ENCODE peak calls at places on chromosomes 5 and 9, in nine cellular contexts. One of them, this sample, is unnamed.

GRCh38 chr9:26655166-26655565 is 237.4 kb downstream of the CAAP1 start:
- DNase-seq in AG04450: no peak
- DNase-seq in naive thymus-derived CD4-positive, alpha-beta T cell: no peak
- DNase-seq in A549: no peak
- DNase-seq in Caco-2: no peak
- DNase-seq in uterus: no peak
- DNase-seq in breast epithelium: no peak
- DNase-seq in mammary epithelial cell: no peak
- DNase-seq in esophagus squamous epithelium: no peak
- DNase-seq in this sample: no peak

GRCh38 chr9:115672477-115673316 is 480.9 kb upstream of the PAPPA start:
- DNase-seq in AG04450: peak; percentile 96
- DNase-seq in naive thymus-derived CD4-positive, alpha-beta T cell: no peak
- DNase-seq in A549: peak; percentile 84
- DNase-seq in Caco-2: no peak
- DNase-seq in uterus: peak; percentile 21
- DNase-seq in breast epithelium: no peak
- DNase-seq in mammary epithelial cell: peak; percentile 95
- DNase-seq in esophagus squamous epithelium: no peak
- DNase-seq in this sample: no peak

GRCh38 chr9:136997830-136998234 is 1.5 kb upstream of the CLIC3 start:
- DNase-seq in AG04450: no peak
- DNase-seq in naive thymus-derived CD4-positive, alpha-beta T cell: no peak
- DNase-seq in A549: no peak
- DNase-seq in Caco-2: no peak
- DNase-seq in uterus: no peak
- DNase-seq in breast epithelium: no peak
- DNase-seq in mammary epithelial cell: no peak
- DNase-seq in esophagus squamous epithelium: no peak
- DNase-seq in this sample: no peak

GRCh38 chr5:72841756-72842535 is 25.5 kb downstream of the TNPO1 start:
- DNase-seq in AG04450: no peak
- DNase-seq in naive thymus-derived CD4-positive, alpha-beta T cell: no peak
- DNase-seq in A549: no peak
- DNase-seq in Caco-2: no peak
- DNase-seq in uterus: no peak
- DNase-seq in breast epithelium: no peak
- DNase-seq in mammary epithelial cell: no peak
- DNase-seq in esophagus squamous epithelium: no peak
- DNase-seq in this sample: no peak

GRCh38 chr5:161442471-161442870 is 104.1 kb downstream of the GABRB2 start:
- DNase-seq in AG04450: no peak
- DNase-seq in naive thymus-derived CD4-positive, alpha-beta T cell: no peak
- DNase-seq in A549: no peak
- DNase-seq in Caco-2: no peak
- DNase-seq in uterus: no peak
- DNase-seq in breast epithelium: no peak
- DNase-seq in mammary epithelial cell: no peak
- DNase-seq in esophagus squamous epithelium: no peak
- DNase-seq in this sample: no peak

GRCh38 chr5:16726538-16726946 is 109.7 kb upstream of the RETREG1 start:
- DNase-seq in AG04450: no peak
- DNase-seq in naive thymus-derived CD4-positive, alpha-beta T cell: peak; percentile 67
- DNase-seq in A549: no peak
- DNase-seq in Caco-2: no peak
- DNase-seq in uterus: no peak
- DNase-seq in breast epithelium: no peak
- DNase-seq in mammary epithelial cell: peak; percentile 29
- DNase-seq in esophagus squamous epithelium: no peak
- DNase-seq in this sample: no peak

GRCh38 chr9:112380102-112380581 is at the start of gene HSDL2:
- DNase-seq in AG04450: no peak
- DNase-seq in naive thymus-derived CD4-positive, alpha-beta T cell: no peak
- DNase-seq in A549: peak; percentile 41
- DNase-seq in Caco-2: peak; percentile 53
- DNase-seq in uterus: peak; percentile 58
- DNase-seq in breast epithelium: no peak
- DNase-seq in mammary epithelial cell: no peak
- DNase-seq in esophagus squamous epithelium: no peak
- DNase-seq in this sample: no peak

GRCh38 chr9:127204771-127205470 is 59.7 kb upstream of the GARNL3 start:
- DNase-seq in AG04450: no peak
- DNase-seq in naive thymus-derived CD4-positive, alpha-beta T cell: no peak
- DNase-seq in A549: peak; percentile 76
- DNase-seq in Caco-2: no peak
- DNase-seq in uterus: no peak
- DNase-seq in breast epithelium: no peak
- DNase-seq in mammary epithelial cell: no peak
- DNase-seq in esophagus squamous epithelium: no peak
- DNase-seq in this sample: no peak

DNA sequence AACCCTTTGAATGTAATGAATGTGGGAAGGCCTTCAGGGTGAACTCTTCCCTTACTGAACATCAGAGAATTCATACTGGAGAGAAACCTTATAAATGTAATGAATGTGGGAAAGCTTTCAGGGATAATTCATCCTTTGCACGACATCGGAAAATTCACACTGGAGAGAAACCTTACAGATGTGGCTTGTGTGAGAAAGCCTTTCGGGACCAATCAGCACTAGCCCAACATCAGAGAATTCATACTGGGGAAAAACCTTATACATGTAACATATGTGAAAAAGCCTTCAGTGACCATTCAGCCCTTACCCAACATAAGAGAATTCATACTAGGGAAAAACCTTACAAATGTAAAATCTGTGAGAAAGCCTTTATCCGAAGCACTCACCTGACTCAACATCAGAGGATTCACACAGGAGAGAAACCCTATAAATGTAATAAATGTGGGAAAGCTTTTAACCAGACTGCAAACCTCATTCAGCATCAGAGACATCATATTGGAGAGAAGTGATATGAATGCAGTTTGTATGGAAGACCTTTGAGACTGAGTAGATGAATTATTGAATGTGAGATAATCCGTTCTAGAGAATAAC is 24.6 kb downstream of the ZNF454 start:
- DNase-seq in AG04450: no peak
- DNase-seq in naive thymus-derived CD4-positive, alpha-beta T cell: no peak
- DNase-seq in A549: no peak
- DNase-seq in Caco-2: no peak
- DNase-seq in uterus: no peak
- DNase-seq in breast epithelium: no peak
- DNase-seq in mammary epithelial cell: no peak
- DNase-seq in esophagus squamous epithelium: no peak
- DNase-seq in this sample: no peak
- H3K9me3 ChIP-seq in AG04450: peaks cover 62% of the 10 kb centered on the region
- H3K9me3 ChIP-seq in naive thymus-derived CD4-positive, alpha-beta T cell: peaks cover 76% of the 10 kb centered on the region
- H3K9me3 ChIP-seq in A549: peaks cover 53% of the 10 kb centered on the region
- H3K9me3 ChIP-seq in Caco-2: peaks cover 44% of the 10 kb centered on the region
- H3K9me3 ChIP-seq in uterus: no peaks in the 10 kb centered on the region
- H3K9me3 ChIP-seq in breast epithelium: peaks cover 88% of the 10 kb centered on the region
- H3K9me3 ChIP-seq in mammary epithelial cell: peaks cover 64% of the 10 kb centered on the region
- H3K9me3 ChIP-seq in esophagus squamous epithelium: no peaks in the 10 kb centered on the region
- H3K9me3 ChIP-seq in this sample: peaks cover 27% of the 10 kb centered on the region

GRCh38 chr5:178940569-178941360 is at the start of gene ZNF454:
- DNase-seq in AG04450: peak; percentile 38
- DNase-seq in naive thymus-derived CD4-positive, alpha-beta T cell: no peak
- DNase-seq in A549: no peak
- DNase-seq in Caco-2: no peak
- DNase-seq in uterus: peak; percentile 93
- DNase-seq in breast epithelium: peak; percentile 86
- DNase-seq in mammary epithelial cell: no peak
- DNase-seq in esophagus squamous epithelium: peak; percentile 2
- DNase-seq in this sample: no peak
- H3K9me3 ChIP-seq in AG04450: peaks cover 81% of the 10 kb centered on the region
- H3K9me3 ChIP-seq in naive thymus-derived CD4-positive, alpha-beta T cell: peaks cover 87% of the 10 kb centered on the region
- H3K9me3 ChIP-seq in A549: peaks cover 44% of the 10 kb centered on the region
- H3K9me3 ChIP-seq in Caco-2: peaks cover 24% of the 10 kb centered on the region
- H3K9me3 ChIP-seq in uterus: no peaks in the 10 kb centered on the region
- H3K9me3 ChIP-seq in breast epithelium: peaks cover 69% of the 10 kb centered on the region
- H3K9me3 ChIP-seq in mammary epithelial cell: peaks cover 66% of the 10 kb centered on the region
- H3K9me3 ChIP-seq in esophagus squamous epithelium: no peaks in the 10 kb centered on the region
- H3K9me3 ChIP-seq in this sample: peaks cover 20% of the 10 kb centered on the region

DNA sequence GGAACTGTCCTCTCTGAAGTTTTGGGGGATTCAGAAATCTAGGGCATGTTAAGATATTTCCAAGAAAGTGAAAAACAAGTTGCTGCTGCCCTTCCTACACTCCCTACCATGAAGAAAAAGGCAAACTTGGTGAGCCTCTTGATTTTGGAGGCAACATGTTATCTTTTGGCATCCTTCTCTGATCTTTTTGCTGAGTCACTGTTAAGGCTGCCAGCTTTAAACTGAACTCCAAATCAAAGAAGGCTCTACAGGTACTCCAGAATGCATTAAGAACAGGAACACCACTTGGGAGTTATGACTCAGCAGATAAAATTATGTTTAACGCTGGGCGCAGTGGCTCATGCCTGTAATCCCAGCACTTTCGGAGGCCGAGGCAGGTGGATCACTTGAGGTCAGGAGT is 24.0 kb downstream of the PCDHB15 start:
- DNase-seq in AG04450: no peak
- DNase-seq in naive thymus-derived CD4-positive, alpha-beta T cell: no peak
- DNase-seq in A549: no peak
- DNase-seq in Caco-2: no peak
- DNase-seq in uterus: no peak
- DNase-seq in breast epithelium: no peak
- DNase-seq in mammary epithelial cell: no peak
- DNase-seq in esophagus squamous epithelium: no peak
- DNase-seq in this sample: no peak
- H3K9me3 ChIP-seq in AG04450: peaks cover 42% of the 10 kb centered on the region
- H3K9me3 ChIP-seq in naive thymus-derived CD4-positive, alpha-beta T cell: peaks cover 87% of the 10 kb centered on the region
- H3K9me3 ChIP-seq in A549: peaks cover 73% of the 10 kb centered on the region
- H3K9me3 ChIP-seq in Caco-2: peaks cover 26% of the 10 kb centered on the region
- H3K9me3 ChIP-seq in uterus: no peaks in the 10 kb centered on the region
- H3K9me3 ChIP-seq in breast epithelium: peaks cover 100% of the 10 kb centered on the region
- H3K9me3 ChIP-seq in mammary epithelial cell: peaks cover 36% of the 10 kb centered on the region
- H3K9me3 ChIP-seq in esophagus squamous epithelium: peaks cover 3% of the 10 kb centered on the region
- H3K9me3 ChIP-seq in this sample: peaks cover 17% of the 10 kb centered on the region

DNA sequence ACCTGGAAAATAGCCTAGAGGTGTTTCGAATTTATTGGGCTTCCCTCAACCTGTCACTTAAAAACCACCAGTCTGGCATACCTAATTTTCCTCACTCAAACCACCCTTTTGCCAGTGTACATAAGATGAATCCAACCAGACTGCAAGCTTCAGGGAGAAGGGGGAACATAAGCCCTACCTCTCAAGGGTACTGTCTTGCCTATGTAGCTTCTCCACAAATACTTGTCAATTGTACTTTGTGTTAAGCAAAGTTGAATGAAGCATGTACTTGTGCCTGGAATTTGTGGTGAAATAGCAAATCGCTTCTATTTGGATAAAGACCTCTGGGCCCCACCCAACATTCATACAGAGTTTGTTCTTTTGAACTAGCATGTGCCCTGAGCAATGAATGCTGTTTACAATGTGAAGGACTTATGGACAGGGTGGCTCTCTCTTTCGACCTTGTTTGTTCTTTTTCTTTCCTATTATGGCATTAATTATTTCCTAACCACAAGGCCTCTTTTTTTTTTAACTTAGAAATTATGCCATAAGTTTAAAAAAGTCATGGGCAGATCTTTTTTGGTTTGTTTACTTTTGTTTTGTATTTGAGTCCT is 580.2 kb downstream of the EBF1 start:
- DNase-seq in AG04450: no peak
- DNase-seq in naive thymus-derived CD4-positive, alpha-beta T cell: no peak
- DNase-seq in A549: no peak
- DNase-seq in Caco-2: no peak
- DNase-seq in uterus: no peak
- DNase-seq in breast epithelium: no peak
- DNase-seq in mammary epithelial cell: no peak
- DNase-seq in esophagus squamous epithelium: no peak
- DNase-seq in this sample: no peak
- H3K9me3 ChIP-seq in AG04450: no peaks in the 10 kb centered on the region
- H3K9me3 ChIP-seq in naive thymus-derived CD4-positive, alpha-beta T cell: no peaks in the 10 kb centered on the region
- H3K9me3 ChIP-seq in A549: no peaks in the 10 kb centered on the region
- H3K9me3 ChIP-seq in Caco-2: no peaks in the 10 kb centered on the region
- H3K9me3 ChIP-seq in uterus: no peaks in the 10 kb centered on the region
- H3K9me3 ChIP-seq in breast epithelium: no peaks in the 10 kb centered on the region
- H3K9me3 ChIP-seq in mammary epithelial cell: no peaks in the 10 kb centered on the region
- H3K9me3 ChIP-seq in esophagus squamous epithelium: no peaks in the 10 kb centered on the region
- H3K9me3 ChIP-seq in this sample: no peaks in the 10 kb centered on the region

GRCh38 chr5:178569485-178569884 is 20.7 kb downstream of the COL23A1 start:
- DNase-seq in AG04450: no peak
- DNase-seq in naive thymus-derived CD4-positive, alpha-beta T cell: no peak
- DNase-seq in A549: no peak
- DNase-seq in Caco-2: no peak
- DNase-seq in uterus: no peak
- DNase-seq in breast epithelium: no peak
- DNase-seq in mammary epithelial cell: no peak
- DNase-seq in esophagus squamous epithelium: no peak
- DNase-seq in this sample: no peak
- H3K9me3 ChIP-seq in AG04450: peaks cover 16% of the 10 kb centered on the region
- H3K9me3 ChIP-seq in naive thymus-derived CD4-positive, alpha-beta T cell: no peaks in the 10 kb centered on the region
- H3K9me3 ChIP-seq in A549: peaks cover 10% of the 10 kb centered on the region
- H3K9me3 ChIP-seq in Caco-2: peaks cover 9% of the 10 kb centered on the region
- H3K9me3 ChIP-seq in uterus: peaks cover 4% of the 10 kb centered on the region
- H3K9me3 ChIP-seq in breast epithelium: peaks cover 13% of the 10 kb centered on the region
- H3K9me3 ChIP-seq in mammary epithelial cell: peaks cover 8% of the 10 kb centered on the region
- H3K9me3 ChIP-seq in esophagus squamous epithelium: no peaks in the 10 kb centered on the region
- H3K9me3 ChIP-seq in this sample: no peaks in the 10 kb centered on the region

GRCh38 chr9:1152171-1152570 is 102.0 kb downstream of the DMRT2 start:
- DNase-seq in AG04450: no peak
- DNase-seq in naive thymus-derived CD4-positive, alpha-beta T cell: no peak
- DNase-seq in A549: no peak
- DNase-seq in Caco-2: no peak
- DNase-seq in uterus: no peak
- DNase-seq in breast epithelium: no peak
- DNase-seq in mammary epithelial cell: no peak
- DNase-seq in esophagus squamous epithelium: no peak
- DNase-seq in this sample: no peak

GRCh38 chr9:1156794-1157193 is 106.6 kb downstream of the DMRT2 start:
- DNase-seq in AG04450: no peak
- DNase-seq in naive thymus-derived CD4-positive, alpha-beta T cell: no peak
- DNase-seq in A549: no peak
- DNase-seq in Caco-2: no peak
- DNase-seq in uterus: no peak
- DNase-seq in breast epithelium: no peak
- DNase-seq in mammary epithelial cell: no peak
- DNase-seq in esophagus squamous epithelium: no peak
- DNase-seq in this sample: no peak

GRCh38 chr9:1155602-1156001 is 105.4 kb downstream of the DMRT2 start:
- DNase-seq in AG04450: no peak
- DNase-seq in naive thymus-derived CD4-positive, alpha-beta T cell: no peak
- DNase-seq in A549: no peak
- DNase-seq in Caco-2: no peak
- DNase-seq in uterus: no peak
- DNase-seq in breast epithelium: no peak
- DNase-seq in mammary epithelial cell: no peak
- DNase-seq in esophagus squamous epithelium: no peak
- DNase-seq in this sample: no peak

GRCh38 chr9:1154739-1155138 is 104.6 kb downstream of the DMRT2 start:
- DNase-seq in AG04450: no peak
- DNase-seq in naive thymus-derived CD4-positive, alpha-beta T cell: no peak
- DNase-seq in A549: no peak
- DNase-seq in Caco-2: no peak
- DNase-seq in uterus: no peak
- DNase-seq in breast epithelium: no peak
- DNase-seq in mammary epithelial cell: no peak
- DNase-seq in esophagus squamous epithelium: no peak
- DNase-seq in this sample: no peak

GRCh38 chr9:1157836-1158235 is 107.7 kb downstream of the DMRT2 start:
- DNase-seq in AG04450: no peak
- DNase-seq in naive thymus-derived CD4-positive, alpha-beta T cell: no peak
- DNase-seq in A549: no peak
- DNase-seq in Caco-2: no peak
- DNase-seq in uterus: no peak
- DNase-seq in breast epithelium: no peak
- DNase-seq in mammary epithelial cell: no peak
- DNase-seq in esophagus squamous epithelium: no peak
- DNase-seq in this sample: no peak
- H3K9me3 ChIP-seq in AG04450: no peaks in the 10 kb centered on the region
- H3K9me3 ChIP-seq in naive thymus-derived CD4-positive, alpha-beta T cell: no peaks in the 10 kb centered on the region
- H3K9me3 ChIP-seq in A549: no peaks in the 10 kb centered on the region
- H3K9me3 ChIP-seq in Caco-2: no peaks in the 10 kb centered on the region
- H3K9me3 ChIP-seq in uterus: no peaks in the 10 kb centered on the region
- H3K9me3 ChIP-seq in breast epithelium: no peaks in the 10 kb centered on the region
- H3K9me3 ChIP-seq in mammary epithelial cell: peaks cover 6% of the 10 kb centered on the region
- H3K9me3 ChIP-seq in esophagus squamous epithelium: no peaks in the 10 kb centered on the region
- H3K9me3 ChIP-seq in this sample: peaks cover 3% of the 10 kb centered on the region

This sample was measured in T-helper 17 cell.